ENCODE peak calls at places on chromosomes 13 and 19, in ten cellular contexts. I, Y, Q, P, O, G, J, A, W and U are unnamed samples.

GRCh38 chr13:52128714-52129700 is at the start of gene NEK5:
- DNase-seq in I (peak), Y (peak), Q (peak), P (peak), O (peak), G (peak), J (peak), A (no peak), W (peak), U (no peak)

GRCh38 chr19:16327911-16328823 is 3.5 kb downstream of the KLF2 start:
- DNase-seq in I (no peak), Y (no peak), Q (peak), P (peak), O (peak), G (peak), J (peak), A (peak), W (peak), U (peak)

GRCh38 chr19:51354742-51355148 is 11.4 kb downstream of the ETFB start:
- DNase-seq in I (peak), Y (no peak), Q (no peak), P (peak), O (peak), G (no peak), J (no peak), A (no peak), W (no peak), U (no peak)

GRCh38 chr13:36776175-36776574 is 42.8 kb upstream of the RFXAP start:
- DNase-seq in I (no peak), Y (no peak), Q (no peak), P (no peak), O (no peak), G (no peak), J (no peak), A (no peak), W (no peak), U (no peak)

GRCh38 chr13:105611424-105611823 is 924.0 kb downstream of the EFNB2 start:
- DNase-seq in I (no peak), Y (no peak), Q (peak), P (no peak), O (no peak), G (no peak), J (no peak), A (no peak), W (no peak), U (no peak)

GRCh38 chr13:36115306-36115705 is 15.9 kb downstream of the DCLK1 start:
- DNase-seq in I (no peak), Y (no peak), Q (no peak), P (no peak), O (no peak), G (no peak), J (no peak), A (no peak), W (no peak), U (no peak)

GRCh38 chr13:85828094-85828684 is 29.0 kb upstream of the SLITRK6 start:
- DNase-seq in I (no peak), Y (peak), Q (peak), P (no peak), O (peak), G (no peak), J (no peak), A (no peak), W (no peak), U (no peak)

GRCh38 chr19:17868669-17869068 is 3.1 kb upstream of the SLC5A5 start:
- DNase-seq in I (no peak), Y (no peak), Q (no peak), P (no peak), O (no peak), G (no peak), J (no peak), A (no peak), W (no peak), U (no peak)

GRCh38 chr19:53519431-53519830 is 18.5 kb upstream of the ZNF331 start:
- DNase-seq in I (no peak), Y (peak), Q (no peak), P (no peak), O (peak), G (no peak), J (peak), A (no peak), W (peak), U (no peak)